ENCODE peak calls at places on chromosomes 13 and 19, in nine cellular contexts. One of them, this sample, is unnamed.

GRCh38 chr13:95573226-95573625 is 20.7 kb downstream of the CLDN10 start:
- DNase-seq in mesothelial cell of epicardium: no peak
- DNase-seq in DND-41: no peak
- DNase-seq in astrocyte of the spinal cord: peak; percentile 13
- DNase-seq in hepatocyte: no peak
- DNase-seq in body of pancreas: peak; percentile 21
- DNase-seq in heart right ventricle: no peak
- DNase-seq in tibial nerve: no peak
- DNase-seq in cardiac muscle cell: peak; percentile 57
- DNase-seq in this sample: no peak

GRCh38 chr13:25906211-25906661 is 145.6 kb downstream of the SHISA2 start:
- DNase-seq in body of pancreas: no peak
- DNase-seq in heart right ventricle: no peak
- DNase-seq in astrocyte of the spinal cord: no peak
- DNase-seq in tibial nerve: no peak
- DNase-seq in hepatocyte: no peak
- DNase-seq in cardiac muscle cell: no peak
- DNase-seq in mesothelial cell of epicardium: no peak
- DNase-seq in DND-41: peak; percentile 50
- DNase-seq in this sample: peak; percentile 47

GRCh38 chr19:50551034-50551712 is 17.1 kb downstream of the LRRC4B start:
- DNase-seq in mesothelial cell of epicardium: no peak
- DNase-seq in DND-41: no peak
- DNase-seq in astrocyte of the spinal cord: no peak
- DNase-seq in cardiac muscle cell: no peak
- DNase-seq in tibial nerve: no peak
- DNase-seq in body of pancreas: no peak
- DNase-seq in heart right ventricle: no peak
- DNase-seq in hepatocyte: no peak
- DNase-seq in this sample: no peak

GRCh38 chr13:81051873-81052272 is 710.9 kb upstream of the SPRY2 start:
- DNase-seq in cardiac muscle cell: peak; percentile 14
- DNase-seq in tibial nerve: no peak
- DNase-seq in hepatocyte: no peak
- DNase-seq in heart right ventricle: no peak
- DNase-seq in body of pancreas: no peak
- DNase-seq in mesothelial cell of epicardium: no peak
- DNase-seq in astrocyte of the spinal cord: no peak
- DNase-seq in DND-41: no peak
- DNase-seq in this sample: no peak

GRCh38 chr19:45768644-45769053 is 403 bp downstream of the SIX5 start:
- DNase-seq in hepatocyte: peak; percentile 66
- DNase-seq in astrocyte of the spinal cord: no peak
- DNase-seq in mesothelial cell of epicardium: no peak
- DNase-seq in DND-41: peak; percentile 63
- DNase-seq in heart right ventricle: peak; percentile 55
- DNase-seq in body of pancreas: peak; percentile 58
- DNase-seq in cardiac muscle cell: peak; percentile 64
- DNase-seq in tibial nerve: no peak
- DNase-seq in this sample: peak; percentile 49

GRCh38 chr13:76667551-76667950 is 218.7 kb downstream of the KCTD12 start:
- DNase-seq in body of pancreas: no peak
- DNase-seq in mesothelial cell of epicardium: no peak
- DNase-seq in tibial nerve: no peak
- DNase-seq in hepatocyte: peak; percentile 27
- DNase-seq in cardiac muscle cell: peak; percentile 84
- DNase-seq in DND-41: no peak
- DNase-seq in astrocyte of the spinal cord: peak; percentile 64
- DNase-seq in heart right ventricle: no peak
- DNase-seq in this sample: peak; percentile 23

GRCh38 chr13:114212096-114212495 is 22.6 kb upstream of the CDC16 start:
- DNase-seq in tibial nerve: no peak
- DNase-seq in astrocyte of the spinal cord: peak; percentile 45
- DNase-seq in mesothelial cell of epicardium: no peak
- DNase-seq in DND-41: no peak
- DNase-seq in cardiac muscle cell: no peak
- DNase-seq in hepatocyte: no peak
- DNase-seq in body of pancreas: no peak
- DNase-seq in heart right ventricle: no peak
- DNase-seq in this sample: peak; percentile 42

GRCh38 chr13:20534038-20534608 is 8.5 kb upstream of the CRYL1 start:
- DNase-seq in body of pancreas: no peak
- DNase-seq in mesothelial cell of epicardium: no peak
- DNase-seq in astrocyte of the spinal cord: no peak
- DNase-seq in hepatocyte: no peak
- DNase-seq in heart right ventricle: no peak
- DNase-seq in tibial nerve: no peak
- DNase-seq in cardiac muscle cell: no peak
- DNase-seq in DND-41: no peak
- DNase-seq in this sample: no peak

GRCh38 chr13:54607421-54607820 is 1578.8 kb downstream of the OLFM4 start:
- DNase-seq in tibial nerve: no peak
- DNase-seq in mesothelial cell of epicardium: no peak
- DNase-seq in heart right ventricle: no peak
- DNase-seq in hepatocyte: no peak
- DNase-seq in DND-41: no peak
- DNase-seq in body of pancreas: no peak
- DNase-seq in astrocyte of the spinal cord: no peak
- DNase-seq in cardiac muscle cell: no peak
- DNase-seq in this sample: no peak

GRCh38 chr19:54462713-54463530 is 656 bp downstream of the LENG9 start:
- DNase-seq in astrocyte of the spinal cord: peak; percentile 61
- DNase-seq in heart right ventricle: peak; percentile 77
- DNase-seq in mesothelial cell of epicardium: no peak
- DNase-seq in tibial nerve: peak; percentile 35
- DNase-seq in hepatocyte: peak; percentile 73
- DNase-seq in body of pancreas: peak; percentile 83
- DNase-seq in DND-41: no peak
- DNase-seq in cardiac muscle cell: peak; percentile 81
- DNase-seq in this sample: peak; percentile 73

GRCh38 chr19:11203194-11204075 is 6.1 kb upstream of the KANK2 start:
- DNase-seq in hepatocyte: peak; percentile 79
- DNase-seq in mesothelial cell of epicardium: peak; percentile 53
- DNase-seq in astrocyte of the spinal cord: peak; percentile 73
- DNase-seq in tibial nerve: peak; percentile 65
- DNase-seq in heart right ventricle: peak; percentile 81
- DNase-seq in cardiac muscle cell: peak; percentile 93
- DNase-seq in body of pancreas: peak; percentile 66
- DNase-seq in DND-41: peak; percentile 42
- DNase-seq in this sample: peak; percentile 48

GRCh38 chr19:5943623-5944022 is 29.6 kb downstream of the CAPS start:
- DNase-seq in mesothelial cell of epicardium: no peak
- DNase-seq in cardiac muscle cell: peak; percentile 73
- DNase-seq in DND-41: no peak
- DNase-seq in astrocyte of the spinal cord: peak; percentile 52
- DNase-seq in hepatocyte: peak; percentile 32
- DNase-seq in tibial nerve: no peak
- DNase-seq in body of pancreas: no peak
- DNase-seq in heart right ventricle: no peak
- DNase-seq in this sample: no peak

GRCh38 chr13:104962411-104962810 is 1573.1 kb downstream of the EFNB2 start:
- DNase-seq in astrocyte of the spinal cord: no peak
- DNase-seq in mesothelial cell of epicardium: no peak
- DNase-seq in hepatocyte: no peak
- DNase-seq in heart right ventricle: no peak
- DNase-seq in DND-41: no peak
- DNase-seq in tibial nerve: no peak
- DNase-seq in body of pancreas: no peak
- DNase-seq in cardiac muscle cell: no peak
- DNase-seq in this sample: no peak

GRCh38 chr19:46383846-46384245 is 29.5 kb downstream of the CCDC8 start:
- DNase-seq in cardiac muscle cell: no peak
- DNase-seq in tibial nerve: no peak
- DNase-seq in DND-41: no peak
- DNase-seq in hepatocyte: no peak
- DNase-seq in mesothelial cell of epicardium: no peak
- DNase-seq in astrocyte of the spinal cord: no peak
- DNase-seq in heart right ventricle: no peak
- DNase-seq in body of pancreas: peak; percentile 19
- DNase-seq in this sample: no peak

GRCh38 chr13:100333141-100333540 is 244.2 kb downstream of the PCCA start:
- DNase-seq in cardiac muscle cell: no peak
- DNase-seq in hepatocyte: no peak
- DNase-seq in tibial nerve: no peak
- DNase-seq in heart right ventricle: no peak
- DNase-seq in body of pancreas: no peak
- DNase-seq in DND-41: no peak
- DNase-seq in mesothelial cell of epicardium: no peak
- DNase-seq in astrocyte of the spinal cord: no peak
- DNase-seq in this sample: no peak

GRCh38 chr19:46133777-46134231 is 9.3 kb upstream of the IGFL3 start:
- DNase-seq in DND-41: no peak
- DNase-seq in hepatocyte: no peak
- DNase-seq in mesothelial cell of epicardium: no peak
- DNase-seq in heart right ventricle: no peak
- DNase-seq in body of pancreas: no peak
- DNase-seq in tibial nerve: no peak
- DNase-seq in astrocyte of the spinal cord: peak; percentile 22
- DNase-seq in cardiac muscle cell: no peak
- DNase-seq in this sample: no peak

GRCh38 chr19:45955905-45956608 is 17.6 kb downstream of the NOVA2 start:
- DNase-seq in DND-41: no peak
- DNase-seq in heart right ventricle: peak; percentile 64
- DNase-seq in mesothelial cell of epicardium: no peak
- DNase-seq in hepatocyte: no peak
- DNase-seq in body of pancreas: peak; percentile 14
- DNase-seq in tibial nerve: no peak
- DNase-seq in cardiac muscle cell: peak; percentile 75
- DNase-seq in astrocyte of the spinal cord: peak; percentile 64
- DNase-seq in this sample: no peak

GRCh38 chr13:32254916-32255743 is 60.0 kb downstream of the ZAR1L start:
- DNase-seq in hepatocyte: no peak
- DNase-seq in cardiac muscle cell: no peak
- DNase-seq in tibial nerve: no peak
- DNase-seq in astrocyte of the spinal cord: no peak
- DNase-seq in DND-41: no peak
- DNase-seq in heart right ventricle: no peak
- DNase-seq in mesothelial cell of epicardium: no peak
- DNase-seq in body of pancreas: no peak
- DNase-seq in this sample: no peak

GRCh38 chr19:2629491-2630351 is 72.8 kb downstream of the GNG7 start:
- DNase-seq in hepatocyte: no peak
- DNase-seq in cardiac muscle cell: peak; percentile 29
- DNase-seq in mesothelial cell of epicardium: no peak
- DNase-seq in heart right ventricle: no peak
- DNase-seq in tibial nerve: no peak
- DNase-seq in astrocyte of the spinal cord: no peak
- DNase-seq in body of pancreas: no peak
- DNase-seq in DND-41: no peak
- DNase-seq in this sample: no peak

GRCh38 chr13:109611912-109612691 is 174.3 kb downstream of the IRS2 start:
- DNase-seq in cardiac muscle cell: no peak
- DNase-seq in astrocyte of the spinal cord: no peak
- DNase-seq in mesothelial cell of epicardium: no peak
- DNase-seq in hepatocyte: no peak
- DNase-seq in DND-41: no peak
- DNase-seq in body of pancreas: no peak
- DNase-seq in tibial nerve: no peak
- DNase-seq in heart right ventricle: no peak
- DNase-seq in this sample: no peak

GRCh38 chr13:89695343-89696257 is 1651.9 kb upstream of the MIR17HG start:
- DNase-seq in mesothelial cell of epicardium: no peak
- DNase-seq in DND-41: no peak
- DNase-seq in hepatocyte: peak; percentile 65
- DNase-seq in cardiac muscle cell: peak; percentile 60
- DNase-seq in body of pancreas: peak; percentile 45
- DNase-seq in astrocyte of the spinal cord: peak; percentile 61
- DNase-seq in tibial nerve: no peak
- DNase-seq in heart right ventricle: no peak
- DNase-seq in this sample: peak; percentile 10

DNA sequence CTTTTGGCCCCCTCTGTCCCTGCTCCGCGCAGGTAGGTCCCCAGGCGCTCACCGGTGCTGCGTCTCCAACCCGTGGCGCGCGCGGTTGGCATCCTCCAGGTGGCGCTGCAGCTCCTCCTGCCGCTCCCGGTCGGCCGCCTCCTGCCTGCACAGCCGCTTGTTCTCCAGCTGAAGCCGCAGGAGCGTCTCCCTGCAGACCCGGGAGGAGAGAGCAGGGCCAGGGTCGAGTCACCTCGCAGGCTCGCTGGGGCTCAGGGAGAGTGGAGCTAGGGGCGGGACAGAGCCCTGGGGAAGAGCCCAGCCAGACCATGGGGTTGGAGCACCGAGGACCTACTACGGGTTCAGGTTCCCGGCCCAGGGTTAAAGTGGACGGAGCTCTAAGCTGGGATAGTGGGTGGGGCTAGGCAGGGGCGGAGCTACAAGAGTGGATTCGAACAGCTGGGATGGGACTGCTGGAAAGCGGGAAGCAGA is 9.3 kb downstream of the HOOK2 start:
- DNase-seq in heart right ventricle: peak; percentile 91
- DNase-seq in DND-41: peak; percentile 87
- DNase-seq in tibial nerve: peak; percentile 57
- DNase-seq in cardiac muscle cell: no peak
- DNase-seq in mesothelial cell of epicardium: peak; percentile 73
- DNase-seq in body of pancreas: peak; percentile 91
- DNase-seq in hepatocyte: peak; percentile 85
- DNase-seq in astrocyte of the spinal cord: peak; percentile 82
- DNase-seq in this sample: peak; percentile 81
- TF ChIP-seq CTCF in heart right ventricle: peak; percentile 83
- TF ChIP-seq CTCF in DND-41: peak; percentile 92
- TF ChIP-seq CTCF in tibial nerve: peak; percentile 93
- TF ChIP-seq CTCF in cardiac muscle cell: no peak
- TF ChIP-seq CTCF in mesothelial cell of epicardium: peak; percentile 60
- TF ChIP-seq CTCF in body of pancreas: peak; percentile 90
- TF ChIP-seq CTCF in hepatocyte: peak; percentile 63
- TF ChIP-seq CTCF in astrocyte of the spinal cord: peak; percentile 82
- TF ChIP-seq CTCF in this sample: peak; percentile 69

GRCh38 chr19:13859361-13859880 is 17.5 kb upstream of the NANOS3 start:
- DNase-seq in cardiac muscle cell: no peak
- DNase-seq in DND-41: no peak
- DNase-seq in astrocyte of the spinal cord: peak; percentile 47
- DNase-seq in heart right ventricle: no peak
- DNase-seq in body of pancreas: no peak
- DNase-seq in mesothelial cell of epicardium: no peak
- DNase-seq in tibial nerve: no peak
- DNase-seq in hepatocyte: no peak
- DNase-seq in this sample: no peak
- TF ChIP-seq CTCF in cardiac muscle cell: no peak
- TF ChIP-seq CTCF in DND-41: peak; percentile 35
- TF ChIP-seq CTCF in astrocyte of the spinal cord: no peak
- TF ChIP-seq CTCF in heart right ventricle: peak; percentile 6
- TF ChIP-seq CTCF in body of pancreas: no peak
- TF ChIP-seq CTCF in mesothelial cell of epicardium: no peak
- TF ChIP-seq CTCF in tibial nerve: no peak
- TF ChIP-seq CTCF in hepatocyte: no peak
- TF ChIP-seq CTCF in this sample: no peak

GRCh38 chr19:4401482-4402170 is 814 bp upstream of the CHAF1A start:
- DNase-seq in heart right ventricle: no peak
- DNase-seq in cardiac muscle cell: no peak
- DNase-seq in astrocyte of the spinal cord: no peak
- DNase-seq in DND-41: no peak
- DNase-seq in mesothelial cell of epicardium: no peak
- DNase-seq in tibial nerve: no peak
- DNase-seq in hepatocyte: no peak
- DNase-seq in body of pancreas: no peak
- DNase-seq in this sample: no peak
- TF ChIP-seq CTCF in heart right ventricle: no peak
- TF ChIP-seq CTCF in cardiac muscle cell: no peak
- TF ChIP-seq CTCF in astrocyte of the spinal cord: no peak
- TF ChIP-seq CTCF in DND-41: no peak
- TF ChIP-seq CTCF in mesothelial cell of epicardium: no peak
- TF ChIP-seq CTCF in tibial nerve: no peak
- TF ChIP-seq CTCF in hepatocyte: no peak
- TF ChIP-seq CTCF in body of pancreas: no peak
- TF ChIP-seq CTCF in this sample: no peak

GRCh38 chr19:40530091-40530901 is 46.4 kb upstream of the SHKBP1 start:
- DNase-seq in tibial nerve: no peak
- DNase-seq in astrocyte of the spinal cord: no peak
- DNase-seq in cardiac muscle cell: no peak
- DNase-seq in mesothelial cell of epicardium: peak; percentile 53
- DNase-seq in heart right ventricle: peak; percentile 32
- DNase-seq in body of pancreas: peak; percentile 42
- DNase-seq in hepatocyte: peak; percentile 66
- DNase-seq in DND-41: no peak
- DNase-seq in this sample: peak; percentile 21
- TF ChIP-seq CTCF in tibial nerve: no peak
- TF ChIP-seq CTCF in astrocyte of the spinal cord: peak; percentile 31
- TF ChIP-seq CTCF in cardiac muscle cell: peak; percentile 30
- TF ChIP-seq CTCF in mesothelial cell of epicardium: no peak
- TF ChIP-seq CTCF in heart right ventricle: peak; percentile 32
- TF ChIP-seq CTCF in body of pancreas: peak; percentile 37
- TF ChIP-seq CTCF in hepatocyte: peak; percentile 26
- TF ChIP-seq CTCF in DND-41: no peak
- TF ChIP-seq CTCF in this sample: no peak